ENCODE peak calls at places on chromosomes 16 and 17, in ten cellular contexts. E is AG04450; Z is A549; P is neuronal stem cell; J is spleen; B is esophagus muscularis mucosa; Q is naive thymus-derived CD4-positive, alpha-beta T cell; V is IMR-90; U is cardiac muscle cell; T is RWPE2. L is an unnamed sample. For H3K9me3, the result is how much of the 10 kb centered on the place peaks cover.

GRCh38 chr17:77196251-77196650 is 55.5 kb downstream of the SEC14L1 start:
- DNase-seq in E (no peak), Z (no peak), P (no peak), J (no peak), B (no peak), Q (no peak), V (no peak), U (no peak), T (no peak), L (peak)

GRCh38 chr16:70496513-70496912 is 26.8 kb downstream of the COG4 start:
- DNase-seq in E (no peak), Z (no peak), P (no peak), J (no peak), B (no peak), Q (no peak), V (no peak), U (no peak), T (no peak), L (no peak)

GRCh38 chr17:7927596-7927995 is 2.1 kb downstream of the KCNAB3 start:
- DNase-seq in E (no peak), Z (no peak), P (no peak), J (no peak), B (no peak), Q (no peak), V (no peak), U (no peak), T (no peak), L (no peak)

GRCh38 chr16:29839822-29840221 is 19.6 kb downstream of the MVP start:
- DNase-seq in E (no peak), Z (no peak), P (no peak), J (no peak), B (no peak), Q (no peak), V (no peak), U (no peak), T (no peak), L (no peak)

GRCh38 chr17:50169121-50169764 is 3.4 kb downstream of the SGCA start:
- DNase-seq in E (no peak), Z (peak), P (peak), J (peak), B (no peak), Q (peak), V (peak), U (peak), T (no peak), L (peak)

GRCh38 chr16:65667013-65667578 is 545.2 kb upstream of the CDH11 start:
- DNase-seq in E (no peak), Z (no peak), P (no peak), J (no peak), B (no peak), Q (no peak), V (peak), U (peak), T (no peak), L (no peak)

GRCh38 chr16:56353054-56353921 is 72.1 kb downstream of the AMFR start:
- DNase-seq in E (no peak), Z (no peak), P (no peak), J (peak), B (no peak), Q (no peak), V (no peak), U (no peak), T (peak), L (peak)

GRCh38 chr16:76222087-76222486 is 55.1 kb upstream of the CNTNAP4 start:
- DNase-seq in E (no peak), Z (peak), P (no peak), J (no peak), B (no peak), Q (no peak), V (no peak), U (no peak), T (no peak), L (no peak)

GRCh38 chr17:66676421-66676820 is 158.5 kb upstream of the CACNG5 start:
- DNase-seq in E (no peak), Z (peak), P (no peak), J (no peak), B (no peak), Q (no peak), V (no peak), U (no peak), T (peak), L (no peak)

GRCh38 chr17:1746975-1747543 is 4.4 kb downstream of the SERPINF2 start:
- DNase-seq in E (no peak), Z (no peak), P (no peak), J (no peak), B (no peak), Q (no peak), V (no peak), U (no peak), T (peak), L (no peak)

GRCh38 chr17:81401727-81402529 is 6.7 kb downstream of the BAHCC1 start:
- DNase-seq in E (no peak), Z (peak), P (no peak), J (no peak), B (no peak), Q (no peak), V (no peak), U (peak), T (no peak), L (peak)

GRCh38 chr16:4270091-4270490 is 2.7 kb downstream of the TFAP4 start:
- DNase-seq in E (no peak), Z (no peak), P (no peak), J (no peak), B (no peak), Q (no peak), V (no peak), U (no peak), T (no peak), L (no peak)

GRCh38 chr16:6836771-6837170 is 495.9 kb upstream of the RBFOX1 start:
- DNase-seq in E (no peak), Z (no peak), P (no peak), J (no peak), B (no peak), Q (no peak), V (no peak), U (no peak), T (no peak), L (no peak)

GRCh38 chr16:55189975-55190636 is 133.9 kb upstream of the IRX6 start:
- DNase-seq in E (no peak), Z (no peak), P (no peak), J (no peak), B (no peak), Q (no peak), V (no peak), U (no peak), T (no peak), L (no peak)

DNA sequence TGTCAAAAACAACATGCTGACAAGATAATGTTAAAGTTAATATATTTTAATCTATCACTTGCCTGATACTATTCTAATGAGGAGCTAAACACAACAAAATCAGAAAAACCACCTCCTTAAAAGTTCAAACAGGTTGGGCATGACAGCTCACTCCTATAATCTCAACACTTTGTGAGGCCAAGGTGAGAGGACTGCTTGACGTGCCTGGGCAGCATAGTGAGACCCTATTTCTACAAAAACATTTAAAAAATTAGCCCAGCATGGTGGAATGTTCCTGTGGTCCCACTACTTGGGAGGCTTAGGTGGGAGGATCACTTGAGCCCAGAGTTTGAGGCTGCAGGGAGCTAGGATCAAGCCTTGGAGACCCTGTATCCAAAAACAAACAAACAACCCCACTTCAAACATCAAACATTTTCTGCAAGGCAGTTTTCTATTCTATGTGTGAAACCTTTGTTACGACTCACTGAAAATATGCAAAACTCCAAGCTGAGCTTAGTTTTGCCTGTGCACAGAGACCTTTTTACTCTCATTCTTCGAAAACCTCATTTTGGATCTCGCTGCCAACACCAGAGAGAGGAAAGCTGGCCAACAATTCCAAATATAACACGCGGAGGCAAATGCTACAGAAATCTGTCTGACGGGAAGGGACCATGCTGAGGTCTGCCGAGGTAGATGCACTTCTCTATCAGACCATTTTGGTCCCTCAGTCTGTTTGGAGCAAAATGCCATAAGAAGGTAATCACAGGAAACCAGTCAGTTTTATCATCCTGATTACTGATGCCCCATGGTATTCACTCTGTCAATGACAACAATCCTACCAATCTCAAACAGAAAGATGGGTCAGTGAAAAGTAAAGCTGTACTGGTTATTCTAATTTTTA is 6.2 kb downstream of the PHF12 start:
- DNase-seq in E (no peak), Z (no peak), P (no peak), J (no peak), B (no peak), Q (no peak), V (peak), U (no peak), T (no peak), L (no peak)
- H3K4me3 ChIP-seq in E (no peak), Z (no peak), P (no peak), J (no peak), B (peak), Q (no peak), V (peak), U (no peak), T (no peak), L (no peak)

DNA sequence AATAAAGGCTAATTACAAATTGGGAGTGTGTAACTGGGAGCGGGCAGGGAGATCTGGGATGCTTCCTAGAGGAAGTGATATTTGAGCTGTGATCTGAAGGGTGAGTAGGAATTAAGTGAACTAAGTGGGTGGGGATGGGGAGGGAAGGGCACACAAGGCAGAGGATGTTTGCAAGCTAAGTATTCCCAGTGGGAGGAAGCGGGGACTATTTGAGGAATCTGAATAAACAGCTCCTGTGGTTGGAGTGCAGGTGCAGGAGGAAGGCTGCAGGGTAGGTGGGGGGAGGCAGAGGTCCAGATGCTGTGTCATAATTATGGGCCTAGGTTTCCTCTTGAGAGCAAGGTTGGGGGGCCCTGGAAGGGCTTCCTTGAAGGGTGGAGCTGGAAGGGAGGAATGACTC is 102.1 kb upstream of the HS3ST2 start:
- DNase-seq in E (no peak), Z (no peak), P (no peak), J (no peak), B (no peak), Q (no peak), V (no peak), U (no peak), T (no peak), L (no peak)
- H3K27ac ChIP-seq in E (no peak), Z (no peak), P (no peak), J (no peak), B (no peak), Q (no peak), V (no peak), U (no peak), T (no peak), L (no peak)

GRCh38 chr17:68612228-68612922 is 11.2 kb upstream of the FAM20A start:
- DNase-seq in E (no peak), Z (no peak), P (no peak), J (no peak), B (no peak), Q (no peak), V (no peak), U (no peak), T (no peak), L (no peak)

GRCh38 chr17:68608515-68609130 is 7.5 kb upstream of the FAM20A start:
- DNase-seq in E (no peak), Z (no peak), P (no peak), J (no peak), B (no peak), Q (no peak), V (no peak), U (no peak), T (no peak), L (no peak)

GRCh38 chr17:68612923-68613292 is 11.7 kb upstream of the FAM20A start:
- DNase-seq in E (no peak), Z (no peak), P (no peak), J (no peak), B (no peak), Q (no peak), V (no peak), U (no peak), T (no peak), L (no peak)

GRCh38 chr17:68611353-68612227 is 10.4 kb upstream of the FAM20A start:
- DNase-seq in E (no peak), Z (no peak), P (no peak), J (no peak), B (no peak), Q (no peak), V (no peak), U (no peak), T (no peak), L (no peak)

GRCh38 chr17:68610554-68610953 is 9.4 kb upstream of the FAM20A start:
- DNase-seq in E (no peak), Z (no peak), P (no peak), J (no peak), B (no peak), Q (no peak), V (no peak), U (no peak), T (no peak), L (no peak)
- H3K9me3 ChIP-seq in E (under half), Z (under half), P (under half), J (under half), B (under half), Q (under half), V (under half), U (under half), T (under half), L (under half)

GRCh38 chr17:48563867-48564199 is 14.3 kb downstream of the HOXB4 start:
- DNase-seq in E (no peak), Z (no peak), P (no peak), J (no peak), B (no peak), Q (no peak), V (no peak), U (no peak), T (no peak), L (no peak)

GRCh38 chr17:48565024-48565558 is 13.1 kb downstream of the HOXB4 start:
- DNase-seq in E (no peak), Z (no peak), P (no peak), J (no peak), B (no peak), Q (no peak), V (no peak), U (no peak), T (no peak), L (no peak)

GRCh38 chr17:48563385-48563838 is 14.7 kb downstream of the HOXB4 start:
- DNase-seq in E (no peak), Z (no peak), P (no peak), J (no peak), B (no peak), Q (no peak), V (peak), U (no peak), T (no peak), L (no peak)

GRCh38 chr17:48562934-48563333 is 15.2 kb downstream of the HOXB4 start:
- DNase-seq in E (no peak), Z (no peak), P (no peak), J (no peak), B (no peak), Q (no peak), V (no peak), U (no peak), T (no peak), L (no peak)

GRCh38 chr17:48564200-48565023 is 13.7 kb downstream of the HOXB4 start:
- DNase-seq in E (no peak), Z (no peak), P (no peak), J (no peak), B (no peak), Q (no peak), V (no peak), U (no peak), T (no peak), L (no peak)
- H3K4me3 ChIP-seq in E (peak), Z (no peak), P (no peak), J (peak), B (peak), Q (no peak), V (peak), U (peak), T (no peak), L (peak)